ENCODE peak calls at places on chromosomes 16 and 17, in eight cellular contexts. C, P, M, E, G, A, Z and N are unnamed samples.

GRCh38 chr16:66604376-66605176 is at the start of gene CMTM3:
- DNase-seq in E (peak), G (peak), Z (peak), M (peak), A (no peak), C (peak), P (peak), N (peak)

GRCh38 chr17:37309051-37309450 is 66.7 kb upstream of the C17orf78 start:
- DNase-seq in A (no peak), M (no peak), G (no peak), C (no peak), E (no peak), P (no peak), Z (no peak), N (no peak)

GRCh38 chr17:79027274-79027924 is 3.4 kb downstream of the C1QTNF1 start:
- DNase-seq in C (no peak), P (no peak), G (no peak), A (no peak), E (no peak), M (no peak), Z (no peak), N (no peak)

GRCh38 chr17:47801176-47801765 is 20.3 kb downstream of the OSBPL7 start:
- DNase-seq in M (no peak), C (no peak), G (no peak), P (no peak), A (no peak), Z (no peak), E (no peak), N (peak)

GRCh38 chr16:11139624-11140375 is 116.2 kb downstream of the SOCS1 start:
- DNase-seq in Z (peak), E (peak), M (no peak), P (peak), G (no peak), C (peak), A (no peak), N (no peak)

GRCh38 chr16:90019543-90020259 is 445 bp upstream of the DBNDD1 start:
- DNase-seq in Z (peak), M (no peak), P (no peak), C (peak), A (no peak), G (peak), E (no peak), N (peak)

GRCh38 chr17:36183001-36183810 is 6.8 kb upstream of the TBC1D3B start:
- DNase-seq in Z (no peak), G (peak), M (no peak), C (no peak), P (peak), A (no peak), E (no peak), N (peak)

GRCh38 chr17:50559674-50560184 is 786 bp upstream of the CACNA1G start:
- DNase-seq in C (peak), A (peak), P (peak), M (no peak), E (no peak), G (no peak), Z (peak), N (peak)

GRCh38 chr16:28192811-28193529 is 18.8 kb downstream of the XPO6 start:
- DNase-seq in Z (peak), M (peak), G (peak), A (no peak), P (no peak), C (peak), E (peak), N (peak)

GRCh38 chr17:64059756-64060155 is 39.3 kb upstream of the ICAM2 start:
- DNase-seq in M (no peak), E (no peak), G (no peak), C (no peak), A (no peak), P (no peak), Z (no peak), N (no peak)

GRCh38 chr16:86477642-86478041 is 32.7 kb upstream of the FOXF1 start:
- DNase-seq in G (no peak), M (no peak), P (no peak), E (no peak), A (no peak), C (no peak), Z (no peak), N (no peak)

GRCh38 chr16:67236551-67237395 is 9.8 kb downstream of the TMEM208 start:
- DNase-seq in E (peak), M (peak), G (peak), P (peak), Z (peak), A (no peak), C (peak), N (no peak)

GRCh38 chr17:7308625-7309433 is 1.4 kb downstream of the EIF5A start:
- DNase-seq in C (peak), A (peak), M (peak), G (peak), E (peak), P (peak), Z (peak), N (peak)

GRCh38 chr16:87721622-87722565 is 43.9 kb downstream of the KLHDC4 start:
- DNase-seq in A (no peak), P (no peak), M (no peak), Z (no peak), C (no peak), G (no peak), E (no peak), N (no peak)

GRCh38 chr16:997440-998051 is 16.0 kb downstream of the SOX8 start:
- DNase-seq in E (no peak), C (peak), Z (peak), A (no peak), P (no peak), M (no peak), G (no peak), N (no peak)

GRCh38 chr17:31390748-31391495 is 553 bp upstream of the RAB11FIP4 start:
- DNase-seq in M (no peak), C (no peak), P (no peak), A (no peak), Z (no peak), G (no peak), E (no peak), N (peak)

GRCh38 chr16:4743217-4743897 is 9.0 kb downstream of the DNAAF8 start:
- DNase-seq in M (no peak), P (no peak), A (no peak), C (no peak), E (no peak), G (no peak), Z (no peak), N (no peak)

GRCh38 chr17:7260601-7261376 is 1.5 kb downstream of the CLDN7 start:
- DNase-seq in Z (peak), A (no peak), M (no peak), E (no peak), G (no peak), P (no peak), C (peak), N (peak)

GRCh38 chr17:15892679-15893332 is 52.1 kb upstream of the ADORA2B start:
- DNase-seq in M (no peak), Z (no peak), E (no peak), A (no peak), G (no peak), C (no peak), P (no peak), N (no peak)

GRCh38 chr16:27470567-27471431 is 68.8 kb downstream of the IL21R start:
- DNase-seq in C (no peak), E (no peak), M (no peak), A (no peak), Z (no peak), G (no peak), P (no peak), N (peak)

GRCh38 chr17:51251010-51251409 is 8.8 kb downstream of the MBTD1 start:
- DNase-seq in C (no peak), E (no peak), Z (no peak), P (no peak), A (no peak), M (no peak), G (no peak), N (no peak)

GRCh38 chr17:46984892-46985291 is 5.8 kb upstream of the RPRML start:
- DNase-seq in G (no peak), P (no peak), C (no peak), A (no peak), M (no peak), Z (no peak), E (no peak), N (peak)